ENCODE peak calls at places on chromosomes 3 and 15, in five cellular contexts. K is tibial artery, O is A549, N is kidney, C is hepatocyte. A is an unnamed sample.

GRCh38 chr3:43526956-43527355 is 94.9 kb downstream of the ANO10 start:
- DNase-seq in K (no peak), O (no peak), N (no peak), C (no peak), A (no peak)

GRCh38 chr3:134033315-134033996 is 3.7 kb upstream of the SLCO2A1 start:
- DNase-seq in N (no peak), O (no peak), C (no peak), K (no peak), A (peak; percentile 23)

GRCh38 chr3:183303725-183304124 is 50.7 kb downstream of the B3GNT5 start:
- DNase-seq in K (no peak), N (no peak), O (no peak), C (no peak), A (no peak)

GRCh38 chr3:42996633-42997075 is 17.5 kb downstream of the GASK1A start:
- DNase-seq in K (peak; percentile 90), O (no peak), N (peak; percentile 77), C (no peak), A (no peak)

GRCh38 chr3:40719660-40720287 is 195.0 kb downstream of the ZNF621 start:
- DNase-seq in K (no peak), O (peak; percentile 37), C (peak; percentile 80), N (no peak), A (no peak)

GRCh38 chr15:40952301-40952900 is 870 bp upstream of the CHAC1 start:
- DNase-seq in O (no peak), C (peak; percentile 8), N (peak; percentile 73), K (no peak), A (no peak)

GRCh38 chr15:47366884-47367283 is 350.4 kb upstream of the SEMA6D start:
- DNase-seq in K (no peak), C (no peak), N (no peak), O (no peak), A (no peak)

GRCh38 chr3:190338717-190339116 is 16.5 kb upstream of the CLDN1 start:
- DNase-seq in N (no peak), O (peak; percentile 53), K (no peak), C (peak; percentile 30), A (no peak)

GRCh38 chr3:125054436-125055164 is 1.2 kb downstream of the HEG1 start:
- DNase-seq in K (no peak), C (peak; percentile 52), O (peak; percentile 26), N (no peak), A (no peak)

GRCh38 chr3:99871231-99871898 is 53.7 kb downstream of the CMSS1 start:
- DNase-seq in K (no peak), C (no peak), N (no peak), O (no peak), A (no peak)

GRCh38 chr3:141052570-141053069 is 1.5 kb downstream of the SPSB4 start:
- DNase-seq in N (no peak), K (no peak), C (no peak), O (no peak), A (no peak)

GRCh38 chr3:67109651-67110204 is 111.6 kb downstream of the KBTBD8 start:
- DNase-seq in C (peak; percentile 82), O (peak; percentile 42), N (no peak), K (no peak), A (no peak)

GRCh38 chr3:14330508-14330907 is 71.9 kb upstream of the SLC6A6 start:
- DNase-seq in C (no peak), N (no peak), K (no peak), O (no peak), A (no peak)

GRCh38 chr3:195270079-195270349 is 945 bp downstream of the XXYLT1 start:
- DNase-seq in K (no peak), N (no peak), C (no peak), O (no peak), A (no peak)

GRCh38 chr15:99343836-99344551 is 92.7 kb downstream of the LRRC28 start:
- DNase-seq in K (no peak), N (no peak), O (peak; percentile 35), C (no peak), A (no peak)

GRCh38 chr15:71792521-71792920 is 17.8 kb upstream of the NR2E3 start:
- DNase-seq in K (no peak), C (no peak), N (no peak), O (peak; percentile 46), A (no peak)

GRCh38 chr15:57213783-57214366 is 162.4 kb upstream of the CGNL1 start:
- DNase-seq in K (no peak), N (no peak), C (peak; percentile 40), O (peak; percentile 51), A (no peak)

GRCh38 chr3:151866711-151867410 is 6.6 kb upstream of the SUCNR1 start:
- DNase-seq in N (no peak), O (no peak), C (no peak), K (no peak), A (no peak)

GRCh38 chr15:61906961-61907752 is 153.1 kb downstream of the VPS13C start:
- DNase-seq in N (no peak), K (no peak), O (no peak), C (peak; percentile 5), A (no peak)

GRCh38 chr15:71291723-71292122 is 176.5 kb downstream of the THSD4 start:
- DNase-seq in O (no peak), C (no peak), N (no peak), K (no peak), A (no peak)

GRCh38 chr3:111904376-111905241 is 45.5 kb downstream of the PHLDB2 start:
- DNase-seq in C (peak; percentile 26), N (no peak), O (peak; percentile 88), K (no peak), A (no peak)

GRCh38 chr3:131778526-131778925 is 256.3 kb downstream of the CPNE4 start:
- DNase-seq in C (no peak), O (no peak), K (no peak), N (no peak), A (no peak)

GRCh38 chr3:194139085-194139976 is 3.4 kb downstream of the HES1 start:
- DNase-seq in N (no peak), K (no peak), C (peak; percentile 82), O (peak; percentile 69), A (no peak)

GRCh38 chr3:194139977-194140351 is 4.0 kb downstream of the HES1 start:
- DNase-seq in C (no peak), N (no peak), K (no peak), O (no peak), A (no peak)

GRCh38 chr3:194142156-194142910 is 6.4 kb downstream of the HES1 start:
- DNase-seq in K (peak; percentile 74), N (no peak), O (no peak), C (peak; percentile 40), A (peak; percentile 79)

GRCh38 chr3:194140520-194141414 is 4.8 kb downstream of the HES1 start:
- DNase-seq in K (peak; percentile 74), N (peak; percentile 90), C (peak; percentile 83), O (peak; percentile 54), A (no peak)

GRCh38 chr3:194141415-194142155 is 5.6 kb downstream of the HES1 start:
- DNase-seq in K (peak; percentile 97), N (peak; percentile 97), O (peak; percentile 83), C (peak; percentile 97), A (peak; percentile 91)
- TF ChIP-seq CTCF in K (no peak), N (no peak), O (no peak), C (peak; percentile 25), A (peak; percentile 25)

DNA sequence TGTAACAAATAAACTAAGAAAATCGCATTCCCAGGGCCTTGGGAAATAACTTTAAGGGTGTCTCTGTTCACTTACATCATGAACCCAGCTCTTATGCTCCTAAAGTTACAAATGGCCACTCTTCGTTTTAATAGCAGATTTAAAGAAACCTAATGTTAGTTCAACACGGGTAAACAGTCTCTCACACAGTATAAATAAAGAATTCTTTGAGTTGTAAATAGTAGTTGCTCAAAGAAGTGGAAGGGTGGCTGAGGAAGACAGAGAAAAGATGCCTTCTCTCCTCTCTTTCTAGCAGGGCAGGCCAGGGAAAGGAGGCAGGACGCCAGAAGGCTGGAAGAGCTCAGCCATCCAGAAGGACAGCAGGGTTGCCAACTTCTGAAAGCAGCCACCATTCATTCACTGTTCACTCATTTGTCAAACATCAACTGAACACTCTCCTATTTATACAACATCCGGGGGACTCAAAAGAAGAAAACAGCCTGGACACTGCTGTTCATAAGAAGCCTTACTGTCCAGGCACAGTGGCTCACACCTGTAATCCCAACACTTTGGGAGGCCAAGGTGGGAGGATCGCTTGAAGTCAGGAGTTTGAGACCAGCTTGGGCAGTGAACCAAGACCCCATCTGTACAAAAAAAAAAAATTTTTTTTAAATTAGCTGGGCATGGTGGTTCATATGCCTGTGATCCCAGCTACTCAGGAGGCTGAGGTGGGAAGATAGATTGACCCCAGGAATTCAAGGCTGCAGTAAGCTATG is 47.3 kb downstream of the WWTR1 start:
- DNase-seq in C (peak; percentile 24), O (no peak), K (peak; percentile 72), N (no peak), A (no peak)
- H3K27ac ChIP-seq in C (peak overlapping the region; percentile 84), O (peak overlapping the region; percentile 84), K (peak overlapping the region; percentile 28), N (peak overlapping the region; percentile 63), A (no peak overlapping the region)

GRCh38 chr3:1196997-1197396 is 104.2 kb downstream of the CNTN6 start:
- DNase-seq in O (no peak), N (no peak), C (no peak), K (no peak), A (no peak)

GRCh38 chr3:1191061-1191460 is 98.2 kb downstream of the CNTN6 start:
- DNase-seq in C (peak; percentile 5), N (no peak), K (no peak), O (no peak), A (no peak)

GRCh38 chr3:1190576-1190975 is 97.8 kb downstream of the CNTN6 start:
- DNase-seq in O (no peak), N (no peak), C (no peak), K (no peak), A (no peak)

DNA sequence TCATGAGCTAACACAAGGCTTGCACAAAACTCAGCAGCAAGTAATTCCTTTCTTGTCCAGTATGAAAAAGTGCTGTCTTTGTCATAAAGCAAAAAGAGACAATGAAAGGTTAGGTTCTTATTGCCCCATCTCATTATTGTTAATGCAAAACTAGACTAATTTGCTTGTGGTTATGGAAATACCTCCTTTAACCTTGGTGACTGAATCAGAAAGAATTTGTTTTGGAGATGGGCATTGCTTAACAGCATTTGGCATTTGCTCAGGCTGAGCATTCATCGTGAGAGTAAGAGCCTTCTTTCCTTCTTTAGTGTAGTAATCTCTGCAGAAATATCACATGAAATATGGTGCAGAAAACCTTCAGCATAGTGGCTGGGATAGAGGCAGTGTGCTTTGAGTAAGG is 103.1 kb downstream of the CNTN6 start:
- DNase-seq in N (no peak), C (peak; percentile 32), K (no peak), O (no peak), A (no peak)
- H3K9me3 ChIP-seq in N (no peaks in the 10 kb centered on the region), C (no peaks in the 10 kb centered on the region), K (no peaks in the 10 kb centered on the region), O (no peaks in the 10 kb centered on the region), A (no peaks in the 10 kb centered on the region)

DNA sequence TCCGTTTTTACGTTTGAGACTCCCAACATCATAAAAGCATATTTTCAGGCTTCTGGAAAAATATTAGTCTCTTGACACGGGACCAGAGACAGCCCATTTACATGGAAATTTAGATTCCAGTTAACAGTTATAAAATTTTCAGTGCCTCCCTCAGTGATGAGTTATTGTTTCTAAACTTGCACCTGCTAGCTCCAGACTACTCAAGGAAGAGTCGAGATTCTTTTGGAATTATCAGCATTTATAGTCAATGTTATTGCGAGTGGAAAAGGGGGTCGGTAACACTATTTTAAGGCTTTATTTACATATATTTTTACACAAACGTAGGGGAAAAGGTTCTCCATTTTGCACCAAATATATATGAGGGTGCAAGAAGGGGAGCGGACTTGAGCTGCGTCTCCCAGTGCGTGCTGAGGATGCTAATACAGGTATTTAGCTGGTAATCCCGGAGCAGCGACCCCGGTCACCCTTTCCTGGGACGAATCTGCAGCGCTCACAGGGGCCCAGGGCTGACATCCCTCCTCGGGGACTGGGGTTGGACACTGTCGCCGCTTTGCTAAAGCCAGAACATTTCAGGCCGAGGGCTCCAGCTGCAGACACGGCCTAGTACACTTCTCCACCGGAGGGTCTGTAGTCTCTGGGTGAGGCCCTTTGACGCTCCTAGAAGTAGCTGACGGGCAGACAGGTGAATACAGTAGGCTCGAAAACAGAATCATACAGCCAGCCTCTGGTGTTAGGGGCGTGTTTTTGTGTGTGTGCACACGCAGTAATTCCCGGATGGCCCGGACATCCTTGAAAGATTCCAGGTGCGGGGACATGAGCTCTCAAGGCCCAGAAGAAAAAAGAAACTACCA is 729 bp upstream of the ZBTB11 start:
- DNase-seq in N (peak; percentile 83), C (peak; percentile 12), O (no peak), K (peak; percentile 70), A (no peak)
- TF ChIP-seq CTCF in N (no peak), C (no peak), O (no peak), K (no peak), A (no peak)

A was measured in right atrium auricular region.